ENCODE peak calls at places on chromosomes 2 and 18, in ten cellular contexts. Q is NCI-H345; G is activated naive CD8-positive, alpha-beta T cell treated with anti-CD3 and anti-CD28 coated beads, Interleukin-2, amount 50 U/mL, for 24 hours; E is stimulated activated CD8-positive, alpha-beta memory T cell treated with anti-CD3 and anti-CD28 coated beads, Interleukin-7, amount 100 ng/mL, for 24 hours; P is stimulated activated CD4-positive, alpha-beta T cell treated with anti-CD3 and anti-CD28 coated beads, Interleukin-2, amount 100 ng/mL, for 48 hours; B is neural crest cell; C is activated CD8-positive, alpha-beta memory T cell treated with anti-CD3 and anti-CD28 coated beads, Interleukin-2, amount 50 U/mL, for 48 hours; L is AG09309; I is DMS79; J is CD4-positive, alpha-beta T cell. S is an unnamed sample.
A peak's percentile ranks its signal among the peaks of the same experiment; 100 is the strongest.

GRCh38 chr2:240424341-240425235 is 10.9 kb upstream of the GPC1 start:
- DNase-seq in P (no peak), E (no peak), I (no peak), G (no peak), J (no peak), B (no peak), Q (no peak), C (peak; percentile 35), L (no peak), S (no peak)

GRCh38 chr2:10584843-10585475 is 104.8 kb downstream of the NOL10 start:
- DNase-seq in B (no peak), G (no peak), C (no peak), Q (no peak), J (no peak), L (peak; percentile 81), E (no peak), P (no peak), I (peak; percentile 90), S (no peak)

GRCh38 chr2:170235860-170236638 is 58.1 kb downstream of the MYO3B start:
- DNase-seq in P (no peak), E (no peak), B (peak; percentile 65), L (no peak), J (no peak), G (peak; percentile 4), I (no peak), Q (peak; percentile 79), C (no peak), S (peak; percentile 15)

GRCh38 chr2:174335605-174336402 is 1.1 kb downstream of the SP9 start:
- DNase-seq in L (no peak), I (peak; percentile 26), G (no peak), J (no peak), E (no peak), C (peak; percentile 72), P (no peak), B (peak; percentile 41), Q (peak; percentile 56), S (peak; percentile 42)

GRCh38 chr2:86216577-86217555 is 17.6 kb downstream of the MRPL35 start:
- DNase-seq in G (no peak), C (no peak), J (no peak), B (no peak), E (no peak), P (no peak), L (no peak), Q (no peak), I (no peak), S (no peak)

GRCh38 chr2:174148833-174149232 is 99.5 kb downstream of the OLA1 start:
- DNase-seq in P (no peak), C (no peak), B (no peak), I (no peak), Q (no peak), G (no peak), L (no peak), J (no peak), E (no peak), S (no peak)

GRCh38 chr2:26058390-26058789 is 24.5 kb downstream of the RAB10 start:
- DNase-seq in P (no peak), J (no peak), E (no peak), G (no peak), I (no peak), C (no peak), L (no peak), B (no peak), Q (no peak), S (no peak)

GRCh38 chr2:218223046-218223445 is 6.1 kb downstream of the ARPC2 start:
- DNase-seq in L (no peak), P (no peak), Q (no peak), E (no peak), C (no peak), B (no peak), J (no peak), I (no peak), G (no peak), S (no peak)

GRCh38 chr2:202545523-202545922 is 89.2 kb upstream of the FAM117B start:
- DNase-seq in E (no peak), P (no peak), J (no peak), Q (no peak), B (no peak), L (no peak), G (no peak), C (no peak), I (no peak), S (no peak)

GRCh38 chr2:205748660-205749059 is 66.4 kb downstream of the NRP2 start:
- DNase-seq in B (no peak), G (no peak), J (no peak), Q (no peak), C (no peak), E (no peak), I (no peak), L (no peak), P (no peak), S (peak; percentile 5)

GRCh38 chr18:73283788-73284187 is 416.0 kb upstream of the NETO1 start:
- DNase-seq in L (peak; percentile 48), P (no peak), I (no peak), C (no peak), J (no peak), G (no peak), Q (no peak), B (no peak), E (no peak), S (no peak)

GRCh38 chr18:76467371-76468190 is 27.5 kb downstream of the ZNF516 start:
- DNase-seq in G (no peak), L (no peak), P (no peak), J (no peak), I (no peak), B (no peak), Q (no peak), E (no peak), C (peak; percentile 57), S (no peak)

GRCh38 chr2:3868012-3868411 is 164.6 kb downstream of the DCDC2C start:
- DNase-seq in B (no peak), E (no peak), Q (no peak), G (no peak), P (no peak), J (no peak), C (no peak), L (no peak), I (no peak), S (no peak)

GRCh38 chr2:227154976-227155375 is 9.0 kb downstream of the COL4A4 start:
- DNase-seq in E (no peak), P (no peak), Q (no peak), C (no peak), B (no peak), G (no peak), I (no peak), J (no peak), L (no peak), S (no peak)

GRCh38 chr2:144702051-144702450 is 182.1 kb upstream of the ZEB2 start:
- DNase-seq in L (no peak), B (no peak), C (no peak), Q (no peak), I (no peak), G (no peak), J (no peak), E (no peak), P (no peak), S (no peak)

GRCh38 chr2:160269803-160270570 is 69.9 kb upstream of the ITGB6 start:
- DNase-seq in I (peak; percentile 46), G (peak; percentile 63), B (peak; percentile 70), L (peak; percentile 55), C (peak; percentile 81), Q (peak; percentile 73), E (peak; percentile 35), P (peak; percentile 52), J (peak; percentile 54), S (peak; percentile 79)

GRCh38 chr2:61543062-61543461 is 4.9 kb upstream of the XPO1 start:
- DNase-seq in E (no peak), J (no peak), L (no peak), Q (no peak), B (no peak), P (no peak), I (no peak), G (no peak), C (no peak), S (no peak)

GRCh38 chr2:197071790-197072436 is 145.4 kb upstream of the PGAP1 start:
- DNase-seq in P (no peak), E (no peak), Q (no peak), G (no peak), L (no peak), B (no peak), I (no peak), C (no peak), J (no peak), S (no peak)

GRCh38 chr2:157056200-157056676 is 201.3 kb upstream of the GALNT5 start:
- DNase-seq in P (no peak), B (no peak), E (no peak), J (no peak), Q (no peak), G (no peak), I (no peak), C (no peak), L (peak; percentile 10), S (no peak)

GRCh38 chr2:97718942-97719341 is 5.6 kb downstream of the ZAP70 start:
- DNase-seq in J (no peak), G (peak; percentile 35), C (no peak), Q (no peak), P (no peak), E (no peak), B (no peak), L (no peak), I (no peak), S (no peak)

GRCh38 chr18:22613058-22613690 is 195.5 kb upstream of the CTAGE1 start:
- DNase-seq in P (no peak), B (no peak), Q (no peak), C (no peak), E (no peak), G (no peak), L (no peak), I (no peak), J (no peak), S (no peak)

GRCh38 chr2:97952357-97952756 is 43.4 kb downstream of the TMEM131 start:
- DNase-seq in P (no peak), G (no peak), J (no peak), I (no peak), Q (no peak), L (no peak), B (no peak), C (no peak), E (no peak), S (no peak)

GRCh38 chr2:101768480-101769077 is 71.1 kb downstream of the MAP4K4 start:
- DNase-seq in B (no peak), C (no peak), J (no peak), I (no peak), Q (no peak), P (no peak), G (no peak), E (no peak), L (no peak), S (no peak)

GRCh38 chr2:236706288-236706687 is 136.7 kb downstream of the ACKR3 start:
- DNase-seq in Q (peak; percentile 54), I (no peak), B (no peak), J (no peak), L (no peak), C (no peak), E (no peak), G (no peak), P (no peak), S (no peak)

GRCh38 chr18:13262839-13263691 is 44.5 kb downstream of the LDLRAD4 start:
- DNase-seq in C (peak; percentile 45), J (no peak), E (no peak), Q (no peak), L (no peak), P (no peak), B (no peak), G (no peak), I (no peak), S (no peak)

GRCh38 chr2:105783972-105784371 is 39.3 kb downstream of the NCK2 start:
- DNase-seq in E (no peak), C (no peak), B (no peak), Q (no peak), J (no peak), I (no peak), L (no peak), P (no peak), G (no peak), S (no peak)